ENCODE peak calls at places on chromosomes 7 and 10, in nine cellular contexts. H is effector memory CD8-positive, alpha-beta T cell; F is naive thymus-derived CD8-positive, alpha-beta T cell; V is foreskin keratinocyte; M is activated CD4-positive, alpha-beta T cell treated with anti-CD3 and anti-CD28 coated beads for 36 hours; B is body of pancreas; L is omental fat pad; T is lower lobe of right lung; S is activated T-cell treated with anti-CD3 and anti-CD28 coated beads, Interleukin-2, amount 50 U/mL, for 72 hours. W is an unnamed sample.

GRCh38 chr7:820341-820740 is 11.9 kb upstream of the SUN1 start:
- ATAC-seq in B (no peak), H (no peak), T (no peak), M (no peak), S (no peak), V (no peak), F (no peak), L (no peak), W (no peak)

GRCh38 chr10:129057856-129058663 is 409.0 kb upstream of the MGMT start:
- ATAC-seq in T (peak; percentile 21), L (no peak), B (no peak), V (no peak), F (peak; percentile 98), H (peak; percentile 89), S (peak; percentile 93), M (peak; percentile 78), W (peak; percentile 39)

GRCh38 chr10:119700321-119700954 is 25.4 kb upstream of the INPP5F start:
- ATAC-seq in B (no peak), T (no peak), H (no peak), F (no peak), V (no peak), M (no peak), L (no peak), S (no peak), W (no peak)

GRCh38 chr10:30455816-30456215 is 21.8 kb downstream of the MAP3K8 start:
- ATAC-seq in B (no peak), M (peak; percentile 30), S (peak; percentile 47), H (peak; percentile 78), F (peak; percentile 86), L (no peak), T (peak; percentile 11), V (no peak), W (peak; percentile 56)

GRCh38 chr10:120948889-120949382 is 97.8 kb downstream of the WDR11 start:
- ATAC-seq in F (peak; percentile 91), L (peak; percentile 91), B (peak; percentile 79), T (peak; percentile 76), V (peak; percentile 50), S (peak; percentile 97), M (peak; percentile 98), H (peak; percentile 95), W (peak; percentile 65)

GRCh38 chr7:27248427-27248806 is 5.8 kb downstream of the EVX1 start:
- ATAC-seq in V (no peak), T (no peak), H (no peak), F (no peak), M (no peak), S (no peak), B (no peak), L (no peak), W (no peak)

GRCh38 chr7:112112822-112113255 is 93.4 kb downstream of the DOCK4 start:
- ATAC-seq in B (peak; percentile 59), L (peak; percentile 68), H (no peak), F (no peak), T (peak; percentile 74), S (no peak), V (peak; percentile 63), M (no peak), W (no peak)

GRCh38 chr7:121076350-121077164 is 88.0 kb downstream of the CPED1 start:
- ATAC-seq in M (peak; percentile 19), L (no peak), F (no peak), B (no peak), V (peak; percentile 97), H (no peak), S (peak; percentile 40), T (no peak), W (no peak)

GRCh38 chr10:91778485-91778884 is 19.7 kb upstream of the TNKS2 start:
- ATAC-seq in F (no peak), L (no peak), V (no peak), B (no peak), T (no peak), H (no peak), S (no peak), M (no peak), W (no peak)

GRCh38 chr10:34813626-34814227 is 1.4 kb downstream of the PARD3 start:
- ATAC-seq in M (no peak), V (peak; percentile 30), L (no peak), B (peak; percentile 16), H (no peak), F (no peak), S (no peak), T (peak; percentile 71), W (peak; percentile 11)

GRCh38 chr7:44694766-44695165 is 53.9 kb upstream of the ZMIZ2 start:
- ATAC-seq in L (no peak), M (no peak), V (no peak), B (no peak), S (no peak), H (no peak), F (no peak), T (no peak), W (no peak)

GRCh38 chr7:12093365-12093764 is 117.7 kb upstream of the TMEM106B start:
- ATAC-seq in B (no peak), M (no peak), L (no peak), S (no peak), T (no peak), V (no peak), F (no peak), H (no peak), W (no peak)

GRCh38 chr7:74216361-74216761 is 6.6 kb downstream of the LAT2 start:
- ATAC-seq in S (no peak), B (no peak), T (no peak), M (no peak), V (no peak), F (no peak), H (no peak), L (no peak), W (no peak)

GRCh38 chr10:37654466-37654865 is 202.9 kb downstream of the ZNF248 start:
- ATAC-seq in T (no peak), B (no peak), M (no peak), L (no peak), S (no peak), H (no peak), F (no peak), V (no peak), W (no peak)

GRCh38 chr7:30206942-30207341 is 72.2 kb downstream of the MTURN start:
- ATAC-seq in V (peak; percentile 11), T (peak; percentile 20), M (no peak), L (no peak), S (no peak), H (no peak), F (no peak), B (no peak), W (no peak)

GRCh38 chr7:96225251-96225650 is 96.6 kb downstream of the SLC25A13 start:
- ATAC-seq in T (no peak), F (no peak), L (no peak), B (no peak), M (no peak), H (no peak), S (no peak), V (no peak), W (no peak)

GRCh38 chr7:37052673-37053072 is 328.4 kb upstream of the AOAH start:
- ATAC-seq in H (no peak), B (no peak), L (no peak), T (no peak), S (no peak), V (peak; percentile 88), F (no peak), M (no peak), W (peak; percentile 59)

GRCh38 chr7:43637114-43637806 is 54.4 kb downstream of the STK17A start:
- ATAC-seq in F (peak; percentile 33), M (peak; percentile 87), T (no peak), H (peak; percentile 80), L (no peak), S (peak; percentile 61), B (no peak), V (peak; percentile 94), W (peak; percentile 91)

W was measured in esophagus mucosa.